ENCODE peak calls at places on chromosome 4, in five cellular contexts. C is K562, F is HepG2, L is GM12878, S is A549. K is an unnamed sample.

GRCh38 chr4:150582101-150582565 is at the start of gene MAB21L2:
- DNase-seq in C (no peak), F (no peak), L (no peak), S (no peak), K (no peak)

GRCh38 chr4:22389240-22389871 is 126.5 kb downstream of the ADGRA3 start:
- DNase-seq in C (peak; percentile 55), F (peak; percentile 59), L (no peak), S (peak; percentile 7), K (peak; percentile 70)

GRCh38 chr4:1194028-1194900 is 21.9 kb upstream of the SPON2 start:
- DNase-seq in C (no peak), F (no peak), L (no peak), S (no peak), K (peak; percentile 85)

GRCh38 chr4:68299492-68300457 is 50.1 kb downstream of the YTHDC1 start:
- DNase-seq in C (no peak), F (peak; percentile 53), L (no peak), S (no peak), K (no peak)

GRCh38 chr4:111641813-111642579 is 503.3 kb upstream of the FAM241A start:
- DNase-seq in C (peak; percentile 60), F (peak; percentile 87), L (peak; percentile 13), S (peak; percentile 45), K (peak; percentile 89)

GRCh38 chr4:15457401-15458201 is 12.1 kb upstream of the CC2D2A start:
- DNase-seq in C (peak; percentile 37), F (peak; percentile 24), L (peak; percentile 20), S (no peak), K (peak; percentile 78)

GRCh38 chr4:116599859-116600258 is 485.5 kb downstream of the TRAM1L1 start:
- DNase-seq in C (peak; percentile 22), F (no peak), L (no peak), S (no peak), K (peak; percentile 24)

GRCh38 chr4:9977518-9978031 is 43.7 kb downstream of the SLC2A9 start:
- DNase-seq in C (no peak), F (no peak), L (no peak), S (no peak), K (no peak)

GRCh38 chr4:37802068-37802666 is 24.3 kb upstream of the PGM2 start:
- DNase-seq in C (peak; percentile 61), F (peak; percentile 78), L (no peak), S (peak; percentile 27), K (peak; percentile 56)

GRCh38 chr4:17275836-17276235 is 236.1 kb downstream of the QDPR start:
- DNase-seq in C (no peak), F (no peak), L (no peak), S (no peak), K (no peak)

GRCh38 chr4:181692965-181693364 is 550.2 kb upstream of the TENM3 start:
- DNase-seq in C (no peak), F (no peak), L (no peak), S (no peak), K (no peak)

GRCh38 chr4:174716986-174717770 is 111.9 kb downstream of the GLRA3 start:
- DNase-seq in C (peak; percentile 23), F (no peak), L (no peak), S (no peak), K (no peak)

GRCh38 chr4:186723207-186724047 is at the start of gene FAT1:
- DNase-seq in C (peak; percentile 82), F (peak; percentile 38), L (no peak), S (peak; percentile 35), K (no peak)

GRCh38 chr4:185665655-185666054 is 130.3 kb upstream of the PDLIM3 start:
- DNase-seq in C (no peak), F (no peak), L (no peak), S (no peak), K (no peak)

GRCh38 chr4:148044889-148045352 is 313.0 kb downstream of the ARHGAP10 start:
- DNase-seq in C (peak; percentile 11), F (peak; percentile 3), L (peak; percentile 43), S (no peak), K (peak; percentile 11)

GRCh38 chr4:153618831-153619230 is 65.2 kb upstream of the TLR2 start:
- DNase-seq in C (no peak), F (no peak), L (no peak), S (no peak), K (no peak)

GRCh38 chr4:32775049-32775448 is 2054.9 kb downstream of the PCDH7 start:
- DNase-seq in C (peak; percentile 0), F (peak; percentile 59), L (no peak), S (no peak), K (peak; percentile 58)

GRCh38 chr4:28557755-28558154 is 1697.1 kb downstream of the STIM2 start:
- DNase-seq in C (no peak), F (no peak), L (no peak), S (no peak), K (peak; percentile 36)

GRCh38 chr4:153988446-153988845 is 199.6 kb upstream of the SFRP2 start:
- DNase-seq in C (no peak), F (no peak), L (no peak), S (no peak), K (no peak)

GRCh38 chr4:48813984-48814383 is 16.9 kb upstream of the OCIAD1 start:
- DNase-seq in C (no peak), F (no peak), L (no peak), S (no peak), K (no peak)

GRCh38 chr4:15649914-15650545 is 5.1 kb downstream of the FBXL5 start:
- DNase-seq in C (peak; percentile 87), F (peak; percentile 59), L (peak; percentile 45), S (peak; percentile 33), K (peak; percentile 91)

GRCh38 chr4:35649784-35650183 is 594.5 kb downstream of the ARAP2 start:
- DNase-seq in C (no peak), F (no peak), L (no peak), S (no peak), K (peak; percentile 15)

GRCh38 chr4:15652191-15652590 is 3.0 kb downstream of the FBXL5 start:
- DNase-seq in C (no peak), F (no peak), L (no peak), S (no peak), K (no peak)

GRCh38 chr4:174940002-174940401 is 21.8 kb downstream of the ADAM29 start:
- DNase-seq in C (no peak), F (no peak), L (no peak), S (no peak), K (no peak)

GRCh38 chr4:104979083-104979760 is 167.5 kb upstream of the TET2 start:
- DNase-seq in C (no peak), F (peak; percentile 37), L (no peak), S (no peak), K (peak; percentile 21)

GRCh38 chr4:7651461-7651921 is 216.8 kb upstream of the PSAPL1 start:
- DNase-seq in C (no peak), F (no peak), L (no peak), S (no peak), K (no peak)

GRCh38 chr4:176563591-176563990 is 229.1 kb downstream of the VEGFC start:
- DNase-seq in C (no peak), F (no peak), L (no peak), S (no peak), K (peak; percentile 4)

GRCh38 chr4:83071116-83071515 is 36.1 kb downstream of the COPS4 start:
- DNase-seq in C (no peak), F (no peak), L (no peak), S (no peak), K (no peak)

GRCh38 chr4:103075894-103076776 is at the start of gene SLC9B2:
- DNase-seq in C (peak; percentile 79), F (peak; percentile 53), L (no peak), S (peak; percentile 19), K (peak; percentile 74)

GRCh38 chr4:103075435-103075893 is 1.1 kb downstream of the SLC9B2 start:
- DNase-seq in C (peak; percentile 21), F (peak; percentile 96), L (no peak), S (no peak), K (peak; percentile 22)

GRCh38 chr4:103074039-103074438 is 2.5 kb downstream of the SLC9B2 start:
- DNase-seq in C (no peak), F (no peak), L (no peak), S (no peak), K (no peak)

GRCh38 chr4:103076777-103077347 is 301 bp upstream of the SLC9B2 start:
- DNase-seq in C (peak; percentile 74), F (no peak), L (no peak), S (no peak), K (no peak)

DNA sequence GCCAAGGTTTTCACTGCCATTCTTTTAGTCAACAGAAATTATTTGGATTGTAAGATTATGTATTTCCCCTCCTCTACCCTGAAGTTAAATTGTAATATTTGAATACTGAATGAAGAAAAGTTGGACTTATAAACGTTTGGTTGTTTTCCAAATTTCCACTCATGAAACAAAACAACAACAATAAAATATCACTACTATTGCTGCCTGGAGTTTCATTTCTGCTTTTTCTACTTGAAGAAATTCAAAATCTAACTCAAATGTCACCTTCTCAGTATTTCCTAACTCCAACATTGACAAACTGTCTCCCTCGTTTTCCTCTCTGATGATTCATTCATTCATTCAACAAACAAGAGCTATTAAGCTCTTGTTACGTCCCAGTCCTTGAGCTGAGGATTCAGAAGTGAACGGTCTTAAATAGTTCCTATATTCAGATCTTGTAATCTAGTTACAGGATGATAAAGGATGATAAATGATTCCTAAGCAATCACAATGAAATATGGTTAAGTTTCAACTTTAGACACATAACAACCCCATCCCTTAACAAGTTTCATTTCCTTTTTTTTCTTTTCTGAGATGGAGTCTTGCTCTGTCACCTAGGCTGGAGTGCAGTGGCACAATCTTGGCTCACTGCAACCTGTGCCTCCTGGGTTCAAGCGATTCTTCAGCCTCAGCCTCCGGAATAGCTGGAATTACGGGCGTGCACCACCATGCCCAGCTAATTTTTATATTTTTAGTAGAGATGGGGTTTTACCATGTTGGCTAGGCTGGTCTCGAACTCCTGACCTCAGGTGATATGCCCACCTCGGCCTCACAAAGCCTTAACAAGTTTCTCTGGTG is 1.7 kb downstream of the SLC9B2 start:
- DNase-seq in C (no peak), F (no peak), L (peak; percentile 44), S (no peak), K (peak; percentile 58)
- TF ChIP-seq MAX in C (no peak), F (no peak), L (no peak), S (no peak), K (no peak)

DNA sequence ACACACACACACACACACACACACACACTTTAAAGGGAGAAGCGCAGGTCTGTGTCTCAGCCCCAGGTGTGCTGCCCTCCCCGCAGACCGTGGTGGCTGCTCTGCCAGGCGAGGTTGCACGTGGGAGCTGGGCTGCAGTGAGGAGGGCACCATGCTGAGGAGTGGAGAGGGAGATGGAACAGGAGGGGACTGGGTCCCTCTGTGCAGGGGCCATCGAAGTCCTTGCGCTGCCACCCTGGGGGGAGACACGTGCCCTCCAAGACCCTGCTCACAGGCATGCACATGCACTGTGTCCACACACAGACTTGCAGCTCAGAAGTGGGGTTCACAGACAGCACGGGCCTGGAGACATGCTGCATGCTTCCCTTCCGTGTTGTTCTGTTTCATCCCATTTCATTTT is 65.5 kb upstream of the HGFAC start:
- DNase-seq in C (no peak), F (no peak), L (no peak), S (no peak), K (no peak)
- TF ChIP-seq MYC in C (no peak), F (no peak), L (no peak), S (no peak), K (no peak)

GRCh38 chr4:173537628-173538147 is 7.7 kb upstream of the HAND2 start:
- DNase-seq in C (no peak), F (no peak), L (no peak), S (no peak), K (peak; percentile 33)
- H3K4me3 ChIP-seq in C (no peak overlapping the region), F (no peak overlapping the region), L (no peak overlapping the region), S (no peak overlapping the region), K (no peak overlapping the region)

DNA sequence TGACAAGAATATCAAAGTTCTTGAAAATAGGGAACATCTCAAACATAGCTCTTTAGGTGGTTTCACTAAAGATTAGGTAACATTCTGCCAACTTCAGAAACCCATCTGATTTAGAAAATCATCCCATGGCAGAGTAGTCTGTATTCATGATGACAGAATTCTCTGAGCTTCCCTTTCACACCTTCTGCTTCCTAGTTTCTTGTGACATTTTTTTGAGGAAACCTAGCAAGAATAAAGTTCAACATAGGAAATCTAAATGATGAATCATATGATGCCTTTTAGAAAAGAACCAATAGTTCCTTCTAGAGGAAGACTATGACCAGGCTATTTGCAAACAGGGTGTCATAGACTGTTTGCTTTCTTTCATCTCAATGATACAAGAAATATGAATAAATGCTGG is 49.8 kb upstream of the CAMK2D start:
- DNase-seq in C (no peak), F (no peak), L (no peak), S (no peak), K (no peak)
- TF ChIP-seq MAX in C (no peak), F (no peak), L (no peak), S (no peak), K (no peak)